ENCODE peak calls at places on chromosomes 3 and 15, in five cellular contexts. One of them, this sample, is unnamed.

GRCh38 chr3:194574639-194575483 is 58.4 kb downstream of the TMEM44 start:
- DNase-seq in Karpas-422: no peak
- DNase-seq in neural progenitor cell: no peak
- DNase-seq in PC-9: peak; percentile 66
- DNase-seq in astrocyte: peak; percentile 81
- DNase-seq in this sample: peak; percentile 28

GRCh38 chr3:11517601-11518000 is 126.1 kb downstream of the VGLL4 start:
- DNase-seq in Karpas-422: no peak
- DNase-seq in astrocyte: no peak
- DNase-seq in neural progenitor cell: no peak
- DNase-seq in PC-9: no peak
- DNase-seq in this sample: no peak

GRCh38 chr3:72814308-72814707 is 33.9 kb downstream of the SHQ1 start:
- DNase-seq in Karpas-422: no peak
- DNase-seq in PC-9: no peak
- DNase-seq in neural progenitor cell: no peak
- DNase-seq in astrocyte: no peak
- DNase-seq in this sample: no peak

GRCh38 chr3:9183811-9184463 is 65.5 kb downstream of the SRGAP3 start:
- DNase-seq in neural progenitor cell: peak; percentile 94
- DNase-seq in PC-9: no peak
- DNase-seq in astrocyte: no peak
- DNase-seq in Karpas-422: no peak
- DNase-seq in this sample: no peak

GRCh38 chr15:31004220-31004733 is 12.8 kb upstream of the MTMR10 start:
- DNase-seq in neural progenitor cell: peak; percentile 55
- DNase-seq in astrocyte: no peak
- DNase-seq in Karpas-422: peak; percentile 63
- DNase-seq in PC-9: no peak
- DNase-seq in this sample: no peak

GRCh38 chr15:29670945-29671307 is 151.3 kb downstream of the TJP1 start:
- DNase-seq in Karpas-422: no peak
- DNase-seq in neural progenitor cell: no peak
- DNase-seq in PC-9: peak; percentile 68
- DNase-seq in astrocyte: peak; percentile 76
- DNase-seq in this sample: no peak

GRCh38 chr3:71560665-71561064 is 22.9 kb downstream of the FOXP1 start:
- DNase-seq in neural progenitor cell: no peak
- DNase-seq in Karpas-422: no peak
- DNase-seq in astrocyte: peak; percentile 31
- DNase-seq in PC-9: no peak
- DNase-seq in this sample: no peak

GRCh38 chr3:187616307-187616939 is 53.8 kb downstream of the SST start:
- DNase-seq in astrocyte: peak; percentile 16
- DNase-seq in neural progenitor cell: peak; percentile 76
- DNase-seq in Karpas-422: peak; percentile 93
- DNase-seq in PC-9: no peak
- DNase-seq in this sample: peak; percentile 54

GRCh38 chr3:112390783-112391641 is 58.1 kb downstream of the CD200 start:
- DNase-seq in neural progenitor cell: peak; percentile 32
- DNase-seq in PC-9: peak; percentile 52
- DNase-seq in Karpas-422: no peak
- DNase-seq in astrocyte: peak; percentile 99
- DNase-seq in this sample: no peak

GRCh38 chr15:65525622-65526021 is 4.6 kb upstream of the HACD3 start:
- DNase-seq in neural progenitor cell: no peak
- DNase-seq in Karpas-422: no peak
- DNase-seq in astrocyte: peak; percentile 26
- DNase-seq in PC-9: no peak
- DNase-seq in this sample: no peak

GRCh38 chr3:49906004-49906860 is 2.6 kb upstream of the MST1R start:
- DNase-seq in astrocyte: peak; percentile 26
- DNase-seq in Karpas-422: peak; percentile 81
- DNase-seq in neural progenitor cell: peak; percentile 80
- DNase-seq in PC-9: peak; percentile 78
- DNase-seq in this sample: peak; percentile 86

GRCh38 chr3:197507541-197507940 is 48.2 kb downstream of the BDH1 start:
- DNase-seq in Karpas-422: no peak
- DNase-seq in PC-9: no peak
- DNase-seq in neural progenitor cell: no peak
- DNase-seq in astrocyte: no peak
- DNase-seq in this sample: no peak

GRCh38 chr3:52221563-52222318 is 3.7 kb downstream of the TLR9 start:
- DNase-seq in astrocyte: no peak
- DNase-seq in neural progenitor cell: no peak
- DNase-seq in PC-9: no peak
- DNase-seq in Karpas-422: no peak
- DNase-seq in this sample: no peak

GRCh38 chr15:68383161-68384074 is 48.5 kb downstream of the ITGA11 start:
- DNase-seq in PC-9: no peak
- DNase-seq in astrocyte: no peak
- DNase-seq in neural progenitor cell: peak; percentile 54
- DNase-seq in Karpas-422: peak; percentile 89
- DNase-seq in this sample: peak; percentile 74

GRCh38 chr3:186643493-186643892 is 3.3 kb downstream of the FETUB start:
- DNase-seq in Karpas-422: no peak
- DNase-seq in astrocyte: no peak
- DNase-seq in neural progenitor cell: no peak
- DNase-seq in PC-9: no peak
- DNase-seq in this sample: peak; percentile 28

GRCh38 chr3:62884041-62884870 is 9.0 kb upstream of the CADPS start:
- DNase-seq in astrocyte: no peak
- DNase-seq in PC-9: no peak
- DNase-seq in Karpas-422: no peak
- DNase-seq in neural progenitor cell: peak; percentile 53
- DNase-seq in this sample: no peak

GRCh38 chr3:27532931-27533607 is 48.9 kb upstream of the SLC4A7 start:
- DNase-seq in neural progenitor cell: peak; percentile 18
- DNase-seq in Karpas-422: no peak
- DNase-seq in astrocyte: peak; percentile 36
- DNase-seq in PC-9: no peak
- DNase-seq in this sample: no peak

GRCh38 chr3:140274429-140274828 is 339.4 kb downstream of the CLSTN2 start:
- DNase-seq in neural progenitor cell: no peak
- DNase-seq in PC-9: no peak
- DNase-seq in astrocyte: no peak
- DNase-seq in Karpas-422: no peak
- DNase-seq in this sample: no peak

GRCh38 chr15:82950746-82951370 is 1.7 kb downstream of the HOMER2 start:
- DNase-seq in neural progenitor cell: no peak
- DNase-seq in PC-9: no peak
- DNase-seq in Karpas-422: no peak
- DNase-seq in astrocyte: no peak
- DNase-seq in this sample: no peak

GRCh38 chr3:134355416-134355815 is 18.8 kb downstream of the AMOTL2 start:
- DNase-seq in Karpas-422: no peak
- DNase-seq in neural progenitor cell: no peak
- DNase-seq in PC-9: no peak
- DNase-seq in astrocyte: no peak
- DNase-seq in this sample: no peak

GRCh38 chr3:188687389-188687788 is 484.4 kb upstream of the TPRG1 start:
- DNase-seq in astrocyte: peak; percentile 85
- DNase-seq in neural progenitor cell: peak; percentile 29
- DNase-seq in Karpas-422: no peak
- DNase-seq in PC-9: peak; percentile 44
- DNase-seq in this sample: no peak

GRCh38 chr15:70036585-70037343 is 61.0 kb downstream of the TLE3 start:
- DNase-seq in astrocyte: no peak
- DNase-seq in PC-9: peak; percentile 97
- DNase-seq in neural progenitor cell: no peak
- DNase-seq in Karpas-422: peak; percentile 88
- DNase-seq in this sample: no peak

GRCh38 chr3:15557511-15557946 is 36.0 kb upstream of the COLQ start:
- DNase-seq in astrocyte: peak; percentile 64
- DNase-seq in PC-9: peak; percentile 77
- DNase-seq in Karpas-422: peak; percentile 90
- DNase-seq in neural progenitor cell: peak; percentile 57
- DNase-seq in this sample: peak; percentile 67

GRCh38 chr3:77449459-77449858 is 409.6 kb downstream of the ROBO2 start:
- DNase-seq in PC-9: no peak
- DNase-seq in astrocyte: no peak
- DNase-seq in neural progenitor cell: no peak
- DNase-seq in Karpas-422: peak; percentile 91
- DNase-seq in this sample: no peak

GRCh38 chr15:68379058-68379758 is 52.8 kb downstream of the ITGA11 start:
- DNase-seq in PC-9: no peak
- DNase-seq in Karpas-422: no peak
- DNase-seq in neural progenitor cell: no peak
- DNase-seq in astrocyte: no peak
- DNase-seq in this sample: no peak

GRCh38 chr3:193010191-193010590 is 92.5 kb upstream of the MB21D2 start:
- DNase-seq in PC-9: no peak
- DNase-seq in Karpas-422: no peak
- DNase-seq in neural progenitor cell: no peak
- DNase-seq in astrocyte: no peak
- DNase-seq in this sample: no peak

DNA sequence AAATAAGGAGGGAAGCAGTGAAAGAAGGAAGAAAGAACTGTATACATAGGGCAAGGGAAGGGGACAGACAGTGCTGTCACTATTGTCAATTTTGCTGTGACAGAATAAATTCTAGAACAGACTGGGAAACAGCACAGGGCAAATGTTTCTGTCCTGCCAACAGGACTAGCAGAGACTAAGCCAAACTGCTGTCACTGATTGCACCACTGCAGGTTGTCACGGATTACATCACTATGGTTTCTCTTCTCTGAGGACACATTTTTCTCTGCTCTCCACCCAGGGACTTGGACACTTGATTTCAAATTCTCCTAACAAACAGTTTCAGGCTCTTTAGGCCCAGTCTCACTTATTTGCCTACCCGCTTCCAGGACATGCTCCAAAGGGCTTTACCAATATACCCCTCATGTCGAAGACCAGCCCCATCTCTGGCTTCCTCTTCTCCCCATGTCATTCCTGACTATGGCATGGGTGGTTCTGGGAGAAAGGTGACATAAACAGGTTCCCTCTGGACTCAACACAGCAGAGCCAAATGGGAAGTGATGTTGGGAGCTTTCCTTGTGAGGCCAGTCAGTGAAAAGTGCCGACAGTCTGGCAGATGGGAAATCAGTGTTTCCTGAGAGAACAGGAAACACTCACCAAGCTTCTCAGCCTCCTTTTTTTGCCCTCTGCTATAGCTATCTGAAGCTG is 70.2 kb upstream of the ST3GAL6 start:
- DNase-seq in neural progenitor cell: no peak
- DNase-seq in PC-9: peak; percentile 12
- DNase-seq in Karpas-422: no peak
- DNase-seq in astrocyte: no peak
- DNase-seq in this sample: no peak
- H2AFZ ChIP-seq in neural progenitor cell: no peak overlapping the region
- H2AFZ ChIP-seq in PC-9: no peak overlapping the region
- H2AFZ ChIP-seq in Karpas-422: no peak overlapping the region
- H2AFZ ChIP-seq in astrocyte: no peak overlapping the region
- H2AFZ ChIP-seq in this sample: no peak overlapping the region

DNA sequence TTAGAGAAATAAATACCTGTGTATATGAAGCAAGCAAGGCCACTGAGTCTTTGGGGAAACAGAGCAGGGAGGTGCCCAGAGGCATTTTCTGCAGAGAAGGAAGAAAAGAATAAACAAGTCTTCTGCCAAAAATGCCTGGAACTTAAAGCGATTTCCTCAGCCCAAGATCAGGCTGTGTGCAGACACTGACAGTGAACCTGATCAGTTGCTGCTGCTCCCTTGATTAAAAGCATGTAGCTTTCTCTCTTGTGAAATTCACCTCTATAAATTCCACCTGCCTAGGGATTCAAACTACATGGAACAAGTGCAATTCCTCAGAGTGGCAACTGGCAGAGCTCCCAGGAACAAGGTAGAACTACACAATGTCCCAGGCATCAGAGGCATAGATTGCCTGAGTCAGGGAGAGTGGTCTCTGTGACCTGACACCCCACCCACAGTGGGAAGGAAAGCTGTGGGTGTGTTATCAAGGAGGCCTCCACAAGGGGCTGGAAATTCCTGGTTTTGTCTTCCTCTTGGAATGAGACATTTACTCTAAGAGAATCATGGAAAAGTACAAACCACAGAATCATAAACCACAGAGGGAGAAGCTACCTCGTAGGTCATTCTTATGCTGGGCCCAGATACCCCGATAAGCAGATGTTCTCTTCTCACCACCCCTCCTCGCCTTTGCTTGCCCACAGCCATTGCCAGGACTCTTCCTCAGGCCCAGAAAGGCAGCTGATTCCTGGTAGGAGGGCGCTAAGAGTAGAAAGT is 1.8 kb upstream of the ZBTB38 start:
- DNase-seq in astrocyte: peak; percentile 99
- DNase-seq in PC-9: peak; percentile 92
- DNase-seq in Karpas-422: no peak
- DNase-seq in neural progenitor cell: no peak
- DNase-seq in this sample: peak; percentile 70
- H2AFZ ChIP-seq in astrocyte: peak overlapping the region; percentile 1
- H2AFZ ChIP-seq in PC-9: no peak overlapping the region
- H2AFZ ChIP-seq in Karpas-422: peak overlapping the region; percentile 39
- H2AFZ ChIP-seq in neural progenitor cell: no peak overlapping the region
- H2AFZ ChIP-seq in this sample: peak overlapping the region; percentile 81

GRCh38 chr15:98410328-98410727 is 238.0 kb upstream of the IGF1R start:
- DNase-seq in astrocyte: no peak
- DNase-seq in PC-9: no peak
- DNase-seq in neural progenitor cell: no peak
- DNase-seq in Karpas-422: no peak
- DNase-seq in this sample: no peak

GRCh38 chr15:98403569-98403968 is 244.8 kb upstream of the IGF1R start:
- DNase-seq in neural progenitor cell: no peak
- DNase-seq in Karpas-422: no peak
- DNase-seq in astrocyte: no peak
- DNase-seq in PC-9: no peak
- DNase-seq in this sample: no peak

GRCh38 chr15:98405013-98405412 is 243.3 kb upstream of the IGF1R start:
- DNase-seq in Karpas-422: no peak
- DNase-seq in astrocyte: no peak
- DNase-seq in PC-9: no peak
- DNase-seq in neural progenitor cell: no peak
- DNase-seq in this sample: no peak

GRCh38 chr15:98412852-98413251 is 235.5 kb upstream of the IGF1R start:
- DNase-seq in astrocyte: no peak
- DNase-seq in PC-9: no peak
- DNase-seq in Karpas-422: no peak
- DNase-seq in neural progenitor cell: no peak
- DNase-seq in this sample: no peak

GRCh38 chr15:98408231-98408630 is 240.1 kb upstream of the IGF1R start:
- DNase-seq in neural progenitor cell: no peak
- DNase-seq in PC-9: no peak
- DNase-seq in astrocyte: no peak
- DNase-seq in Karpas-422: no peak
- DNase-seq in this sample: no peak
- H2AFZ ChIP-seq in neural progenitor cell: no peak overlapping the region
- H2AFZ ChIP-seq in PC-9: no peak overlapping the region
- H2AFZ ChIP-seq in astrocyte: no peak overlapping the region
- H2AFZ ChIP-seq in Karpas-422: no peak overlapping the region
- H2AFZ ChIP-seq in this sample: no peak overlapping the region

DNA sequence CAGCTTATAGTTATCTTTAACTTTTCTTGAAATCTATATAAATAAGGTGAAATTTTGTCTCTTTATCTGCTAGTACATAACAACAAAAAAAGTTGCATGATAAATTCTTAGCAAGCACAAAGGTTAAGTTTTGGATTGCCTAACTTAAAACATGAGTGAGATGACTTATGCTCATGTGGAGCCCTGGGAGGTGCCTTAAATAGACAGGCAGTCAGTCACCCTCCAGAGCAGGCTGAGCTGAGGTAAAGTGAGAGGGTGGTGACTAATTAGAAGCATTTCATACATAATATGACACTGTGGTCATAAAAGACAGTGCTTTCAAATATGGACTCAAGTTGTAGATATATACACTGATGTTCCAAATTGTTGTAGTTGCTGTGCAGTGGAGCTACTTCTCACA is 14.6 kb upstream of the MME start:
- DNase-seq in PC-9: peak; percentile 57
- DNase-seq in astrocyte: peak; percentile 66
- DNase-seq in Karpas-422: no peak
- DNase-seq in neural progenitor cell: no peak
- DNase-seq in this sample: no peak
- H2AFZ ChIP-seq in PC-9: no peak overlapping the region
- H2AFZ ChIP-seq in astrocyte: no peak overlapping the region
- H2AFZ ChIP-seq in Karpas-422: peak overlapping the region; percentile 67
- H2AFZ ChIP-seq in neural progenitor cell: no peak overlapping the region
- H2AFZ ChIP-seq in this sample: peak overlapping the region; percentile 80